ENCODE peak calls at places on chromosome 12, in six cellular contexts. Z is HepG2, F is ovary, J is A549, S is K562, X is transverse colon. N is an unnamed sample.

GRCh38 chr12:116714175-116714574 is 23.7 kb downstream of the SPRING1 start:
- DNase-seq in Z (no peak), F (no peak), J (no peak), S (no peak), X (no peak), N (no peak)

GRCh38 chr12:68403296-68403695 is 71.1 kb upstream of the MDM1 start:
- DNase-seq in Z (no peak), F (no peak), J (no peak), S (no peak), X (no peak), N (no peak)

GRCh38 chr12:80087486-80088213 is 11.7 kb upstream of the OTOGL start:
- DNase-seq in Z (no peak), F (no peak), J (no peak), S (peak), X (no peak), N (no peak)

GRCh38 chr12:124681779-124682391 is 114.5 kb upstream of the NCOR2 start:
- DNase-seq in Z (peak), F (no peak), J (peak), S (no peak), X (no peak), N (peak)

GRCh38 chr12:130568041-130568440 is 148.1 kb downstream of the RIMBP2 start:
- DNase-seq in Z (no peak), F (no peak), J (no peak), S (no peak), X (no peak), N (no peak)

GRCh38 chr12:40099423-40099853 is 6.4 kb downstream of the SLC2A13 start:
- DNase-seq in Z (peak), F (no peak), J (peak), S (peak), X (peak), N (no peak)

GRCh38 chr12:75894965-75895754 is 136.4 kb downstream of the PHLDA1 start:
- DNase-seq in Z (no peak), F (no peak), J (no peak), S (no peak), X (no peak), N (no peak)

GRCh38 chr12:102169922-102170698 is 27.5 kb downstream of the PMCH start:
- DNase-seq in Z (peak), F (no peak), J (no peak), S (peak), X (no peak), N (no peak)

GRCh38 chr12:12503384-12504078 is 59.1 kb downstream of the DUSP16 start:
- DNase-seq in Z (no peak), F (no peak), J (no peak), S (no peak), X (no peak), N (no peak)

GRCh38 chr12:58167622-58168021 is 226.3 kb downstream of the ATP23 start:
- DNase-seq in Z (no peak), F (no peak), J (no peak), S (no peak), X (no peak), N (no peak)

GRCh38 chr12:9897524-9897923 is 16.2 kb downstream of the KLRF2 start:
- DNase-seq in Z (no peak), F (no peak), J (no peak), S (no peak), X (no peak), N (no peak)

GRCh38 chr12:7557227-7557626 is 53.6 kb upstream of the CD163 start:
- DNase-seq in Z (no peak), F (no peak), J (no peak), S (no peak), X (no peak), N (no peak)
- TF ChIP-seq EP300 in Z (no peak), F (no peak), J (no peak), S (no peak), X (peak), N (peak)

DNA sequence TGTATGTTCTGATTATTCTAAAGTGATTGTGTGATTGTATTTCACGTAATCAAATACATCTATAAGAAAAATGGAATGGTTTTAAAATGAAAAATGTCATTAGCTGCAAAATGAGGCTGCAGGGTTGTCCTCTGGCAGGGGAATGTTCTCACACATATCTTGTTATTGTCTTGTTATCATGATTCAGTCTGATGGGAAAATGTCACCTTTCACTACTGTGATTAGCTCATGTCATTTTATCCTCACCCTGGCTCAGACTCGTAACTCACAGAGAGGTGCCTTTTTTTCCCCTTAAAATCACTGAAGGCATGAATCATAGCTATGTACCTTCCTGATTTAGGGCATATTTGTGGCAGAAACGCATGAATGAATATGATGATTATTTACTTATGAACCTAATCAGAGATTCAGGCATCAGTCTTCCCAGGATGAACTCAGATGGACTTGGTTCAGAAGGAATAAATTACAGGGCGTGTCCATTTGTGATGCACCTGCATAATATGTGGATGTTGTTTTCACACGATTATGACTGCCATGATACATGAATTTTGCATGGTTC is 1339.1 kb downstream of the AACS start:
- DNase-seq in Z (no peak), F (no peak), J (no peak), S (no peak), X (no peak), N (no peak)
- TF ChIP-seq EP300 in Z (no peak), F (no peak), J (no peak), S (no peak), X (no peak), N (no peak)

GRCh38 chr12:90959538-90960139 is 4.7 kb upstream of the CCER1 start:
- DNase-seq in Z (peak), F (no peak), J (peak), S (peak), X (no peak), N (no peak)
- TF ChIP-seq EP300 in Z (no peak), F (no peak), J (no peak), S (no peak), X (no peak), N (no peak)

DNA sequence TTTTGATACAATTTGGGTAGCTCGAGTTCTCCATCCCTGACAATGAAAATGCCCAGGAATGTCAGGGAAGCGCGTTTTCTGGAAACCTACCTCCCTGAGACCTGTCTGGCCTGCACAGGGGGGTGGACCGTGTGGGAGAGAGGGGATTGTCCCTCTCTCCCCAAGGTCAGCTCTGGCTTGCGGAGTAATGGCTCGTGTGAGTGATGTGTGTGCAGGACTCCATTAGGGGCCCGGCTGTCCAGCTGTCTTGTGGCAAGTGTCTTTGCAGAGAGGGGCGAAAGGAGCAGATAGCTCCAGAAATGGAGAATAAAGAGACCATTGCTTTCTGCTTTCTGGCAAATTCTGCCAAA is 215.3 kb downstream of the CHST11 start:
- DNase-seq in Z (no peak), F (no peak), J (no peak), S (no peak), X (no peak), N (no peak)
- TF ChIP-seq EP300 in Z (no peak), F (no peak), J (no peak), S (no peak), X (no peak), N (no peak)

GRCh38 chr12:92928962-92929915 is at the start of gene EEA1:
- DNase-seq in Z (peak), F (peak), J (peak), S (peak), X (peak), N (peak)
- TF ChIP-seq EP300 in Z (no peak), F (no peak), J (no peak), S (no peak), X (peak), N (peak)